ENCODE peak calls at places on chromosomes 3 and 15, in seven cellular contexts. M is spleen; K is CD4-positive, alpha-beta memory T cell; W is BJ; E is dorsolateral prefrontal cortex; Z is astrocyte of the spinal cord; B is astrocyte of the cerebellum. I is an unnamed sample.

GRCh38 chr3:24500806-24501205 is 6.2 kb upstream of the THRB start:
- DNase-seq in W (no peak), Z (no peak), B (no peak), K (no peak), E (no peak), M (no peak), I (no peak)

GRCh38 chr3:129560269-129560787 is 17.4 kb downstream of the H1-8 start:
- DNase-seq in M (peak; percentile 75), E (no peak), Z (peak; percentile 49), W (peak; percentile 72), B (no peak), K (no peak), I (peak; percentile 29)

GRCh38 chr3:159766563-159767185 is 222.0 kb upstream of the IL12A start:
- DNase-seq in K (no peak), B (no peak), M (no peak), Z (peak; percentile 53), E (no peak), W (no peak), I (no peak)

GRCh38 chr3:152811974-152812760 is 22.8 kb upstream of the P2RY1 start:
- DNase-seq in W (no peak), M (no peak), E (no peak), B (no peak), Z (no peak), K (no peak), I (no peak)

GRCh38 chr3:135531996-135532395 is 433.5 kb upstream of the PPP2R3A start:
- DNase-seq in E (no peak), M (no peak), Z (no peak), K (no peak), W (no peak), B (no peak), I (no peak)

GRCh38 chr3:65979731-65980130 is 59.0 kb downstream of the MAGI1 start:
- DNase-seq in B (no peak), E (no peak), K (no peak), W (peak; percentile 41), Z (peak; percentile 57), M (no peak), I (no peak)

GRCh38 chr3:10312391-10312790 is 8.5 kb downstream of the SEC13 start:
- DNase-seq in M (no peak), W (no peak), B (no peak), Z (no peak), K (no peak), E (no peak), I (no peak)

GRCh38 chr15:83287541-83288027 is 3.1 kb upstream of the BNC1 start:
- DNase-seq in E (no peak), M (no peak), W (peak; percentile 89), B (peak; percentile 96), Z (peak; percentile 95), K (no peak), I (peak; percentile 96)

GRCh38 chr15:68470049-68470738 is 38.2 kb upstream of the ITGA11 start:
- DNase-seq in E (no peak), M (no peak), W (no peak), B (no peak), Z (no peak), K (no peak), I (no peak)

GRCh38 chr15:67899596-67900283 is 59.9 kb upstream of the RNU6-1 start:
- DNase-seq in Z (no peak), B (no peak), K (no peak), W (no peak), M (no peak), E (no peak), I (no peak)

GRCh38 chr15:68412218-68412617 is 19.7 kb downstream of the ITGA11 start:
- DNase-seq in W (no peak), B (no peak), M (peak; percentile 42), K (no peak), E (no peak), Z (no peak), I (no peak)

GRCh38 chr3:131549340-131549739 is 46.6 kb upstream of the MRPL3 start:
- DNase-seq in Z (peak; percentile 7), W (no peak), B (no peak), M (no peak), K (no peak), E (no peak), I (no peak)

GRCh38 chr3:182508896-182509295 is 284.4 kb upstream of the ATP11B start:
- DNase-seq in E (no peak), B (no peak), M (no peak), K (no peak), Z (no peak), W (no peak), I (no peak)

GRCh38 chr3:140848675-140849074 is 93.0 kb upstream of the SLC25A36 start:
- DNase-seq in M (no peak), K (no peak), E (no peak), W (no peak), B (no peak), Z (no peak), I (no peak)

GRCh38 chr15:59266015-59266414 is 59.4 kb downstream of the LDHAL6B start:
- DNase-seq in Z (no peak), M (no peak), K (no peak), E (no peak), W (no peak), B (no peak), I (no peak)

GRCh38 chr15:43225201-43225949 is 4.6 kb upstream of the EPB42 start:
- DNase-seq in W (no peak), B (peak; percentile 66), Z (peak; percentile 68), K (peak; percentile 52), E (no peak), M (no peak), I (no peak)

GRCh38 chr15:57922780-57923179 is 142.7 kb downstream of the ALDH1A2 start:
- DNase-seq in B (no peak), W (no peak), K (no peak), M (no peak), Z (no peak), E (no peak), I (no peak)

GRCh38 chr15:25846377-25846776 is 16.8 kb downstream of the ATP10A start:
- DNase-seq in K (peak; percentile 64), Z (no peak), M (no peak), W (no peak), B (no peak), E (no peak), I (no peak)

GRCh38 chr15:77859491-77860060 is 217.9 kb downstream of the TBC1D2B start:
- DNase-seq in Z (no peak), E (peak; percentile 31), M (peak; percentile 60), W (no peak), B (no peak), K (no peak), I (no peak)

GRCh38 chr3:65130782-65131181 is 443.0 kb upstream of the ADAMTS9 start:
- DNase-seq in Z (no peak), E (no peak), K (no peak), M (no peak), W (no peak), B (no peak), I (no peak)

GRCh38 chr3:31248619-31248992 is 284.1 kb upstream of the STT3B start:
- DNase-seq in W (no peak), E (no peak), Z (no peak), K (no peak), B (no peak), M (no peak), I (no peak)

GRCh38 chr3:158748237-158748828 is 16.1 kb upstream of the RARRES1 start:
- DNase-seq in Z (no peak), M (no peak), W (no peak), E (no peak), B (no peak), K (no peak), I (no peak)

GRCh38 chr15:79329186-79329611 is 18.3 kb downstream of the TMED3 start:
- DNase-seq in W (no peak), Z (peak; percentile 84), K (no peak), B (peak; percentile 60), E (no peak), M (no peak), I (no peak)

GRCh38 chr3:122502139-122502538 is 12.6 kb downstream of the KPNA1 start:
- DNase-seq in K (no peak), M (no peak), E (no peak), W (no peak), B (no peak), Z (no peak), I (no peak)

GRCh38 chr3:122508135-122508914 is 6.4 kb downstream of the KPNA1 start:
- DNase-seq in E (no peak), B (no peak), M (no peak), K (no peak), W (no peak), Z (no peak), I (no peak)

GRCh38 chr3:122506450-122506849 is 8.3 kb downstream of the KPNA1 start:
- DNase-seq in W (no peak), M (no peak), Z (no peak), E (no peak), B (no peak), K (no peak), I (no peak)

GRCh38 chr3:122510878-122511481 is 3.8 kb downstream of the KPNA1 start:
- DNase-seq in K (no peak), B (no peak), E (no peak), M (no peak), Z (no peak), W (no peak), I (no peak)

GRCh38 chr3:122505676-122506075 is 9.1 kb downstream of the KPNA1 start:
- DNase-seq in Z (no peak), B (no peak), W (no peak), M (no peak), K (no peak), E (no peak), I (no peak)
- H3K4me3 ChIP-seq in Z (no peak overlapping the region), B (no peak overlapping the region), W (no peak overlapping the region), M (no peak overlapping the region), K (no peak overlapping the region), E (no peak overlapping the region), I (no peak overlapping the region)

DNA sequence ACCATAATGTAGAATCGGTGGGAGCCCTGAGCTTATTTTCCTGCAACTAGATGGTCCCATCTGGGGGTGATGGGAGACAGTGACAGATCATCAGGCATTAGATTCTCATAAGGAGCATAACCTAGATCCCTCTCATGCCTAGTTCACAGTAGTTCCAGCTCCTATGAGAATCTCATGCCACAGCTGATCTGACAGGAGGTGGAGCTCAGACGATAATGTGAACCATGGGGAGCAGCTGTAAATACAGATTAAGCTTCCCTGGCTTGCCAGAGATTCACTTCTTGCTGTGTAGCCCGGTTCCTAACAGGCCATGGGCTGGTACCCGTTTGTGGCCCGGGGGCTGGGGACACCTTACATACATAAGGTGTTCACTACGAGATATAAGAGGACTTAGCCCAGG is 67.5 kb upstream of the LRRFIP2 start:
- DNase-seq in Z (no peak), K (no peak), W (no peak), M (no peak), B (no peak), E (no peak), I (no peak)
- H3K4me3 ChIP-seq in Z (no peak overlapping the region), K (no peak overlapping the region), W (no peak overlapping the region), M (no peak overlapping the region), B (no peak overlapping the region), E (no peak overlapping the region), I (no peak overlapping the region)

GRCh38 chr3:41327718-41328117 is 128.4 kb downstream of the CTNNB1 start:
- DNase-seq in K (no peak), W (no peak), M (no peak), E (no peak), B (no peak), Z (peak; percentile 75), I (no peak)
- H3K4me3 ChIP-seq in K (no peak overlapping the region), W (no peak overlapping the region), M (no peak overlapping the region), E (no peak overlapping the region), B (no peak overlapping the region), Z (no peak overlapping the region), I (no peak overlapping the region)

GRCh38 chr3:13282528-13282985 is 137.6 kb downstream of the NUP210 start:
- DNase-seq in W (no peak), M (peak; percentile 72), B (no peak), Z (no peak), E (peak; percentile 54), K (no peak), I (no peak)
- H3K4me3 ChIP-seq in W (no peak overlapping the region), M (peak overlapping the region; percentile 42), B (no peak overlapping the region), Z (no peak overlapping the region), E (peak overlapping the region; percentile 61), K (no peak overlapping the region), I (no peak overlapping the region)

GRCh38 chr3:73623996-73624362 is 762 bp downstream of the PDZRN3 start:
- DNase-seq in K (no peak), W (no peak), E (peak; percentile 71), Z (peak; percentile 73), B (no peak), M (no peak), I (no peak)
- H3K4me3 ChIP-seq in K (no peak overlapping the region), W (peak overlapping the region; percentile 80), E (peak overlapping the region; percentile 59), Z (peak overlapping the region; percentile 63), B (peak overlapping the region; percentile 81), M (peak overlapping the region; percentile 34), I (peak overlapping the region; percentile 66)